ENCODE peak calls at places on chromosomes 6 and 20, in ten cellular contexts. A, I, J, K, E, R, C, H, O and N are unnamed samples.

GRCh38 chr6:143581835-143582480 is 70.4 kb upstream of the FUCA2 start:
- DNase-seq in C (no peak), H (no peak), R (no peak), I (no peak), A (no peak), J (no peak), O (no peak), K (no peak), E (peak; percentile 68), N (no peak)

GRCh38 chr6:156974897-156975296 is 197.7 kb downstream of the ARID1B start:
- DNase-seq in A (no peak), O (no peak), J (no peak), C (no peak), I (no peak), R (peak; percentile 49), E (no peak), K (peak; percentile 56), H (no peak), N (no peak)

GRCh38 chr6:156780117-156780641 is 3.0 kb downstream of the ARID1B start:
- DNase-seq in I (peak; percentile 49), R (peak; percentile 95), A (peak; percentile 44), E (peak; percentile 93), K (peak; percentile 87), C (peak; percentile 89), H (no peak), O (no peak), J (no peak), N (no peak)

GRCh38 chr6:88599561-88599960 is 363.9 kb downstream of the RNGTT start:
- DNase-seq in H (no peak), O (no peak), K (peak; percentile 85), I (no peak), J (peak; percentile 45), R (no peak), E (no peak), C (no peak), A (no peak), N (no peak)

GRCh38 chr20:34532320-34532719 is 16.1 kb downstream of the DYNLRB1 start:
- DNase-seq in K (no peak), C (no peak), A (no peak), O (no peak), J (no peak), I (no peak), R (no peak), E (no peak), H (no peak), N (peak; percentile 58)

GRCh38 chr6:15329154-15329781 is 83.4 kb downstream of the JARID2 start:
- DNase-seq in H (no peak), O (no peak), R (no peak), C (no peak), K (no peak), I (no peak), A (no peak), J (no peak), E (peak; percentile 91), N (no peak)

GRCh38 chr6:4459032-4459431 is 317.2 kb upstream of the CDYL start:
- DNase-seq in A (no peak), I (no peak), J (no peak), R (no peak), E (peak; percentile 71), C (no peak), H (peak; percentile 17), K (no peak), O (no peak), N (no peak)

GRCh38 chr6:43076928-43077809 is 1.1 kb downstream of the PTK7 start:
- DNase-seq in R (peak; percentile 28), O (no peak), I (no peak), E (peak; percentile 25), J (peak; percentile 76), H (peak; percentile 49), A (no peak), C (no peak), K (peak; percentile 49), N (no peak)

GRCh38 chr20:33443512-33444239 is at the start of gene SNTA1:
- DNase-seq in O (peak; percentile 83), A (peak; percentile 87), I (peak; percentile 75), C (no peak), J (peak; percentile 97), E (peak; percentile 78), R (peak; percentile 83), K (peak; percentile 96), H (peak; percentile 82), N (peak; percentile 94)

GRCh38 chr6:74939309-74939708 is 266.5 kb downstream of the COL12A1 start:
- DNase-seq in K (no peak), R (no peak), I (no peak), E (peak; percentile 21), C (no peak), J (no peak), H (no peak), O (no peak), A (no peak), N (no peak)

GRCh38 chr20:61810066-61810708 is 255.5 kb downstream of the TAF4 start:
- DNase-seq in H (no peak), R (no peak), K (no peak), E (no peak), A (no peak), J (peak; percentile 6), I (no peak), O (no peak), C (no peak), N (no peak)

GRCh38 chr6:150541587-150541986 is 58.1 kb upstream of the PLEKHG1 start:
- DNase-seq in C (no peak), R (no peak), K (no peak), H (no peak), A (no peak), I (no peak), O (no peak), J (no peak), E (peak; percentile 5), N (no peak)

GRCh38 chr6:89082439-89082838 is 1.9 kb downstream of the PNRC1 start:
- DNase-seq in A (no peak), R (no peak), J (no peak), K (peak; percentile 38), C (no peak), O (no peak), I (no peak), E (peak; percentile 47), H (no peak), N (no peak)

GRCh38 chr6:43761666-43762409 is 8.2 kb upstream of the VEGFA start:
- DNase-seq in E (no peak), H (no peak), R (no peak), A (no peak), C (no peak), K (no peak), J (no peak), I (no peak), O (no peak), N (peak; percentile 39)

GRCh38 chr6:139965393-139965792 is 590.9 kb upstream of the CITED2 start:
- DNase-seq in K (no peak), E (peak; percentile 81), H (no peak), J (no peak), R (no peak), I (no peak), O (no peak), A (no peak), C (no peak), N (no peak)

GRCh38 chr20:25288291-25289181 is 40.7 kb downstream of the PYGB start:
- DNase-seq in O (no peak), C (no peak), I (no peak), E (no peak), K (peak; percentile 40), R (no peak), J (no peak), H (no peak), A (no peak), N (peak; percentile 42)

GRCh38 chr6:117484052-117484646 is 1.7 kb downstream of the DCBLD1 start:
- DNase-seq in E (no peak), O (no peak), I (no peak), R (no peak), C (no peak), K (no peak), J (no peak), H (no peak), A (no peak), N (no peak)

GRCh38 chr6:42783876-42784738 is 2.3 kb downstream of the BICRAL start:
- DNase-seq in A (no peak), C (no peak), H (no peak), I (no peak), O (no peak), R (peak; percentile 25), E (peak; percentile 25), K (peak; percentile 42), J (no peak), N (no peak)

GRCh38 chr6:34300332-34300751 is 51.5 kb upstream of the SMIM29 start:
- DNase-seq in H (no peak), I (no peak), E (no peak), K (no peak), C (no peak), J (no peak), A (no peak), O (no peak), R (no peak), N (no peak)

GRCh38 chr20:37243937-37244571 is 17.6 kb downstream of the GHRH start:
- DNase-seq in I (no peak), R (no peak), K (no peak), A (no peak), O (no peak), C (peak; percentile 64), H (no peak), J (no peak), E (peak; percentile 9), N (no peak)

GRCh38 chr6:147389463-147389862 is 119.0 kb upstream of the SAMD5 start:
- DNase-seq in E (no peak), K (no peak), J (no peak), O (no peak), I (no peak), A (no peak), H (no peak), C (no peak), R (no peak), N (no peak)

GRCh38 chr6:153312633-153313032 is 181.6 kb upstream of the RGS17 start:
- DNase-seq in K (peak; percentile 26), O (peak; percentile 1), A (peak; percentile 20), J (peak; percentile 48), E (peak; percentile 76), R (peak; percentile 3), C (no peak), I (no peak), H (peak; percentile 45), N (no peak)

GRCh38 chr20:20864346-20865096 is 152.1 kb upstream of the RALGAPA2 start:
- DNase-seq in H (no peak), J (no peak), O (no peak), E (no peak), I (no peak), K (no peak), A (no peak), R (peak; percentile 23), C (no peak), N (no peak)

GRCh38 chr6:82062219-82062618 is 185.3 kb downstream of the IBTK start:
- DNase-seq in H (no peak), J (no peak), O (no peak), C (no peak), K (no peak), R (no peak), A (no peak), I (no peak), E (no peak), N (no peak)

GRCh38 chr6:18640754-18641153 is 253.6 kb downstream of the RNF144B start:
- DNase-seq in C (no peak), I (no peak), K (no peak), E (no peak), A (no peak), R (no peak), H (no peak), J (no peak), O (no peak), N (no peak)

GRCh38 chr6:116111552-116112528 is 11.2 kb downstream of the NT5DC1 start:
- DNase-seq in K (peak; percentile 47), R (peak; percentile 2), J (peak; percentile 66), I (no peak), C (no peak), O (no peak), E (peak; percentile 42), A (no peak), H (peak; percentile 56), N (no peak)

GRCh38 chr6:137799950-137800568 is 67.0 kb upstream of the TNFAIP3 start:
- DNase-seq in O (no peak), I (no peak), K (peak; percentile 66), J (no peak), H (no peak), R (peak; percentile 28), C (no peak), A (peak; percentile 59), E (peak; percentile 63), N (no peak)

GRCh38 chr6:25286891-25287290 is 7.7 kb downstream of the CARMIL1 start:
- DNase-seq in H (no peak), I (no peak), J (no peak), E (no peak), K (no peak), O (no peak), A (no peak), C (no peak), R (no peak), N (no peak)